ENCODE peak calls at places on chromosomes 4 and X, in nine cellular contexts. L is PC-3, M is adrenal gland, E is hepatocyte, G is BE2C, Q is psoas muscle, C is IMR-90, Y is stomach, U is mucosa of descending colon. P is an unnamed sample.
A peak's percentile ranks its signal among the peaks of the same experiment; 100 is the strongest.

GRCh38 chrX:375181-376036 is 11.3 kb downstream of the PPP2R3B start:
- DNase-seq in L (no peak), M (no peak), E (no peak), G (no peak), Q (peak; percentile 43), C (no peak), Y (no peak), U (no peak), P (no peak)

GRCh38 chr4:170047774-170048354 is 21.7 kb upstream of the MFAP3L start:
- DNase-seq in L (peak; percentile 65), M (peak; percentile 33), E (peak; percentile 84), G (peak; percentile 61), Q (no peak), C (peak; percentile 71), Y (peak; percentile 60), U (peak; percentile 73), P (peak; percentile 76)

GRCh38 chr4:87989765-87990164 is 14.3 kb downstream of the SPP1 start:
- DNase-seq in L (no peak), M (no peak), E (no peak), G (no peak), Q (no peak), C (no peak), Y (no peak), U (no peak), P (no peak)

GRCh38 chrX:30504309-30504708 is 73.3 kb downstream of the TASL start:
- DNase-seq in L (peak; percentile 64), M (no peak), E (peak; percentile 44), G (no peak), Q (no peak), C (peak; percentile 41), Y (no peak), U (no peak), P (no peak)

GRCh38 chrX:110156167-110156754 is 153.3 kb downstream of the TMEM164 start:
- DNase-seq in L (peak; percentile 52), M (no peak), E (no peak), G (no peak), Q (no peak), C (no peak), Y (no peak), U (no peak), P (no peak)

GRCh38 chr4:22692736-22693135 is at the start of gene GBA3:
- DNase-seq in L (no peak), M (no peak), E (peak; percentile 31), G (no peak), Q (no peak), C (no peak), Y (no peak), U (peak; percentile 39), P (no peak)

GRCh38 chr4:138650917-138651564 is 364.5 kb upstream of the NOCT start:
- DNase-seq in L (peak; percentile 25), M (no peak), E (peak; percentile 15), G (no peak), Q (no peak), C (peak; percentile 89), Y (no peak), U (no peak), P (no peak)

GRCh38 chr4:42915484-42915883 is 23.0 kb downstream of the GRXCR1 start:
- DNase-seq in L (peak; percentile 90), M (no peak), E (no peak), G (no peak), Q (no peak), C (no peak), Y (no peak), U (no peak), P (no peak)

GRCh38 chr4:98765771-98766170 is 107.4 kb upstream of the TSPAN5 start:
- DNase-seq in L (no peak), M (no peak), E (no peak), G (no peak), Q (no peak), C (no peak), Y (no peak), U (no peak), P (no peak)

GRCh38 chr4:27270435-27270834 is 409.8 kb downstream of the STIM2 start:
- DNase-seq in L (peak; percentile 87), M (no peak), E (no peak), G (no peak), Q (no peak), C (no peak), Y (no peak), U (no peak), P (no peak)

GRCh38 chr4:117203231-117203630 is 117.9 kb upstream of the TRAM1L1 start:
- DNase-seq in L (no peak), M (no peak), E (no peak), G (no peak), Q (no peak), C (no peak), Y (no peak), U (no peak), P (no peak)

GRCh38 chr4:77785669-77786068 is 33.5 kb downstream of the CNOT6L start:
- DNase-seq in L (no peak), M (no peak), E (no peak), G (no peak), Q (no peak), C (no peak), Y (no peak), U (no peak), P (no peak)

GRCh38 chrX:6667048-6667768 is 132.3 kb upstream of the VCX3A start:
- DNase-seq in L (no peak), M (no peak), E (no peak), G (no peak), Q (no peak), C (no peak), Y (no peak), U (no peak), P (no peak)

DNA sequence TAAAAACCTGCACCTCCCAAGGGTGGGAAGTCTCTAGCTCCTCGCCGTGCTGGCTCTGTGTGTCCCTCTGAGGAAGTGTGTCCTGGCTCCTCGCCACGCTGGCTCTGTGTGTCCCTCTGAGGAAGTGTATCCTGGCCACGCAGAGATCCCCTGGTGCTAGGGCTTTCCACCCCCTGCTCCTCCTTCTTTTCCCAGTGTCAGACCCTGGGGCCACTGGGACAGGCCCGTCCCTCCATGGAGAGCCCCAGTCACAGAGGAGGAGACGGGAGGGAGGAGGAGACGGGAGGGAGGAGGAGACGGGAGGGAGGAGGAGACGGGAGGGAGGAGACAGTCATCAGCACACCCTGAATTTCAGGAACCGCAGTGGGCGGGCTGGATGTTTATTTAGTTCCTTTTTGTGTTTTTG is 53.8 kb upstream of the HGFAC start:
- DNase-seq in L (peak; percentile 61), M (peak; percentile 82), E (no peak), G (peak; percentile 39), Q (peak; percentile 90), C (peak; percentile 23), Y (peak; percentile 71), U (peak; percentile 76), P (peak; percentile 81)
- H3K4me1 ChIP-seq in L (peaks cover 25% of the 10 kb centered on the region), M (peaks cover 12% of the 10 kb centered on the region), E (peaks cover 30% of the 10 kb centered on the region), G (peaks cover 13% of the 10 kb centered on the region), Q (peaks cover 23% of the 10 kb centered on the region), C (peaks cover 19% of the 10 kb centered on the region), Y (peaks cover 52% of the 10 kb centered on the region), U (peaks cover 6% of the 10 kb centered on the region), P (peaks cover 4% of the 10 kb centered on the region)

GRCh38 chr4:109390369-109390768 is 43.2 kb upstream of the SEC24B start:
- DNase-seq in L (no peak), M (no peak), E (no peak), G (no peak), Q (no peak), C (no peak), Y (no peak), U (no peak), P (no peak)
- H3K4me1 ChIP-seq in L (no peaks in the 10 kb centered on the region), M (no peaks in the 10 kb centered on the region), E (no peaks in the 10 kb centered on the region), G (no peaks in the 10 kb centered on the region), Q (peaks cover 20% of the 10 kb centered on the region), C (no peaks in the 10 kb centered on the region), Y (no peaks in the 10 kb centered on the region), U (no peaks in the 10 kb centered on the region), P (no peaks in the 10 kb centered on the region)

DNA sequence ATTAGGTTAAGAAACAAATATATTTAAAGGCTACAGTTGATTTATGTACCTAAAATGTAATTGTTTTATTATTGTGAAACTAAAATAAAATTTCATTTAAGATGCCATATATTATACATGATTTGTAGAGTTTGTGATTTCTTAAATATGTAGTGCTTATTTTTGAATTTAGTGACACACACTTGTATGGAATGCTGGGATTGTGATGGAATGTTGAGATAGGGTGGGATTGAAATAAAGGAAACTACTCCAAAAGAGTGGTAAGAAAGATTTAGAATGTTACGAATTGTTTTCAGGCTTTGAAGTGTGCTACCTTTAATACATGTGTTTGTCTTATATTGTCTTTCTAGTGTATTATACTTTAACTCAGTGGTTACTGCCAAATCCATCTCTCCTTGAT is 330.3 kb upstream of the PITX2 start:
- DNase-seq in L (no peak), M (no peak), E (no peak), G (no peak), Q (no peak), C (no peak), Y (no peak), U (no peak), P (no peak)
- H3K4me1 ChIP-seq in L (no peaks in the 10 kb centered on the region), M (no peaks in the 10 kb centered on the region), E (no peaks in the 10 kb centered on the region), G (no peaks in the 10 kb centered on the region), Q (no peaks in the 10 kb centered on the region), C (no peaks in the 10 kb centered on the region), Y (no peaks in the 10 kb centered on the region), U (no peaks in the 10 kb centered on the region), P (no peaks in the 10 kb centered on the region)

GRCh38 chr4:147753047-147753446 is 21.2 kb downstream of the ARHGAP10 start:
- DNase-seq in L (no peak), M (no peak), E (no peak), G (no peak), Q (no peak), C (no peak), Y (no peak), U (no peak), P (no peak)

GRCh38 chr4:147755567-147756295 is 23.8 kb downstream of the ARHGAP10 start:
- DNase-seq in L (no peak), M (no peak), E (no peak), G (no peak), Q (no peak), C (peak; percentile 83), Y (no peak), U (no peak), P (no peak)

GRCh38 chr4:147760176-147760575 is 28.3 kb downstream of the ARHGAP10 start:
- DNase-seq in L (peak; percentile 79), M (no peak), E (no peak), G (no peak), Q (no peak), C (no peak), Y (peak; percentile 60), U (no peak), P (no peak)

GRCh38 chr4:147754037-147754445 is 22.2 kb downstream of the ARHGAP10 start:
- DNase-seq in L (peak; percentile 79), M (no peak), E (no peak), G (no peak), Q (no peak), C (peak; percentile 95), Y (no peak), U (no peak), P (no peak)

DNA sequence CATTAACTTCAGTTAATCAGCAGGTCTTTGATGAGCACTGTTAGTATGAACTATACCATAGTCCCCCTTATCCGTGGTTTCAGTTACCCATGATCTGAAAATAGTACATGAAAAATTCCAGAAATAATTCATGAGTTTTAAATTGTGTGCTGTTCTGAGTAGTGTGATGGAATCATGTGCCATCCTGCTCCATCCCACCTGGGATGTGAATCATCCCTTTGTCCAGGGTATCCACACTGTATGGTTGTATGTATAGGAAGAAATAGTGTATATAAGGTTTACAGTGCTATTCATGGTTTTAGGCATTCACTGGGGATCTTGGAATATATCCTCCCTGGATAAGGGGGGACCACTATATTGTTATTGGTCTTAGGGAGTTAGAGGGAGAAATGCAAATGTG is 24.5 kb downstream of the ARHGAP10 start:
- DNase-seq in L (no peak), M (no peak), E (no peak), G (no peak), Q (no peak), C (no peak), Y (no peak), U (no peak), P (no peak)
- H3K4me1 ChIP-seq in L (peaks cover 43% of the 10 kb centered on the region), M (peaks cover 24% of the 10 kb centered on the region), E (peaks cover 23% of the 10 kb centered on the region), G (peaks cover 9% of the 10 kb centered on the region), Q (peaks cover 50% of the 10 kb centered on the region), C (peaks cover 24% of the 10 kb centered on the region), Y (peaks cover 89% of the 10 kb centered on the region), U (no peaks in the 10 kb centered on the region), P (peaks cover 24% of the 10 kb centered on the region)

GRCh38 chr4:106312377-106312776 is 3.6 kb downstream of the TBCK start:
- DNase-seq in L (no peak), M (no peak), E (no peak), G (no peak), Q (no peak), C (peak; percentile 52), Y (no peak), U (no peak), P (no peak)
- H3K4me1 ChIP-seq in L (peaks cover 11% of the 10 kb centered on the region), M (peaks cover 34% of the 10 kb centered on the region), E (peaks cover 4% of the 10 kb centered on the region), G (no peaks in the 10 kb centered on the region), Q (peaks cover 15% of the 10 kb centered on the region), C (peaks cover 1% of the 10 kb centered on the region), Y (peaks cover 31% of the 10 kb centered on the region), U (peaks cover 3% of the 10 kb centered on the region), P (peaks cover 9% of the 10 kb centered on the region)